ENCODE peak calls at places on chromosomes 12 and 14, in six cellular contexts. One of them, this sample, is unnamed.

GRCh38 chr12:23550753-23551152 is 398.7 kb downstream of the SOX5 start:
- DNase-seq in Panc1: no peak
- DNase-seq in GM06990: no peak
- DNase-seq in brain microvascular endothelial cell: no peak
- DNase-seq in CD8-positive, alpha-beta T cell: no peak
- DNase-seq in PC-3: no peak
- DNase-seq in this sample: no peak

GRCh38 chr12:26271889-26272492 is 76.6 kb downstream of the SSPN start:
- DNase-seq in Panc1: no peak
- DNase-seq in GM06990: peak; percentile 81
- DNase-seq in brain microvascular endothelial cell: peak; percentile 97
- DNase-seq in CD8-positive, alpha-beta T cell: no peak
- DNase-seq in PC-3: peak; percentile 68
- DNase-seq in this sample: peak; percentile 97

GRCh38 chr12:102806110-102806509 is 110.9 kb downstream of the PAH start:
- DNase-seq in Panc1: no peak
- DNase-seq in GM06990: no peak
- DNase-seq in brain microvascular endothelial cell: no peak
- DNase-seq in CD8-positive, alpha-beta T cell: no peak
- DNase-seq in PC-3: no peak
- DNase-seq in this sample: no peak

GRCh38 chr12:128613821-128614220 is 209.9 kb downstream of the SLC15A4 start:
- DNase-seq in Panc1: no peak
- DNase-seq in GM06990: no peak
- DNase-seq in brain microvascular endothelial cell: no peak
- DNase-seq in CD8-positive, alpha-beta T cell: no peak
- DNase-seq in PC-3: no peak
- DNase-seq in this sample: no peak

GRCh38 chr14:34461334-34462131 is 507 bp downstream of the SPTSSA start:
- DNase-seq in Panc1: no peak
- DNase-seq in GM06990: no peak
- DNase-seq in brain microvascular endothelial cell: peak; percentile 27
- DNase-seq in CD8-positive, alpha-beta T cell: no peak
- DNase-seq in PC-3: peak; percentile 56
- DNase-seq in this sample: peak; percentile 39

GRCh38 chr14:69771136-69771535 is 4.2 kb downstream of the SRSF5 start:
- DNase-seq in Panc1: no peak
- DNase-seq in GM06990: no peak
- DNase-seq in brain microvascular endothelial cell: no peak
- DNase-seq in CD8-positive, alpha-beta T cell: no peak
- DNase-seq in PC-3: no peak
- DNase-seq in this sample: no peak

GRCh38 chr12:58564721-58565120 is 355.6 kb downstream of the LRIG3 start:
- DNase-seq in Panc1: no peak
- DNase-seq in GM06990: no peak
- DNase-seq in brain microvascular endothelial cell: peak; percentile 20
- DNase-seq in CD8-positive, alpha-beta T cell: no peak
- DNase-seq in PC-3: peak; percentile 27
- DNase-seq in this sample: no peak

GRCh38 chr12:15584366-15585041 is 204.7 kb downstream of the EPS8 start:
- DNase-seq in Panc1: no peak
- DNase-seq in GM06990: no peak
- DNase-seq in brain microvascular endothelial cell: no peak
- DNase-seq in CD8-positive, alpha-beta T cell: no peak
- DNase-seq in PC-3: peak; percentile 56
- DNase-seq in this sample: peak; percentile 59

GRCh38 chr12:30694412-30694955 is 1.2 kb downstream of the IPO8 start:
- DNase-seq in Panc1: no peak
- DNase-seq in GM06990: peak; percentile 8
- DNase-seq in brain microvascular endothelial cell: no peak
- DNase-seq in CD8-positive, alpha-beta T cell: no peak
- DNase-seq in PC-3: peak; percentile 19
- DNase-seq in this sample: peak; percentile 46

GRCh38 chr14:65412881-65413738 is 580 bp downstream of the FUT8 start:
- DNase-seq in Panc1: no peak
- DNase-seq in GM06990: no peak
- DNase-seq in brain microvascular endothelial cell: peak; percentile 47
- DNase-seq in CD8-positive, alpha-beta T cell: peak; percentile 64
- DNase-seq in PC-3: peak; percentile 48
- DNase-seq in this sample: peak; percentile 36

GRCh38 chr12:1906579-1906978 is 11.9 kb downstream of the CACNA2D4 start:
- DNase-seq in Panc1: no peak
- DNase-seq in GM06990: no peak
- DNase-seq in brain microvascular endothelial cell: no peak
- DNase-seq in CD8-positive, alpha-beta T cell: no peak
- DNase-seq in PC-3: no peak
- DNase-seq in this sample: no peak

GRCh38 chr12:44550377-44550776 is 325.7 kb downstream of the NELL2 start:
- DNase-seq in Panc1: no peak
- DNase-seq in GM06990: no peak
- DNase-seq in brain microvascular endothelial cell: no peak
- DNase-seq in CD8-positive, alpha-beta T cell: no peak
- DNase-seq in PC-3: no peak
- DNase-seq in this sample: no peak

DNA sequence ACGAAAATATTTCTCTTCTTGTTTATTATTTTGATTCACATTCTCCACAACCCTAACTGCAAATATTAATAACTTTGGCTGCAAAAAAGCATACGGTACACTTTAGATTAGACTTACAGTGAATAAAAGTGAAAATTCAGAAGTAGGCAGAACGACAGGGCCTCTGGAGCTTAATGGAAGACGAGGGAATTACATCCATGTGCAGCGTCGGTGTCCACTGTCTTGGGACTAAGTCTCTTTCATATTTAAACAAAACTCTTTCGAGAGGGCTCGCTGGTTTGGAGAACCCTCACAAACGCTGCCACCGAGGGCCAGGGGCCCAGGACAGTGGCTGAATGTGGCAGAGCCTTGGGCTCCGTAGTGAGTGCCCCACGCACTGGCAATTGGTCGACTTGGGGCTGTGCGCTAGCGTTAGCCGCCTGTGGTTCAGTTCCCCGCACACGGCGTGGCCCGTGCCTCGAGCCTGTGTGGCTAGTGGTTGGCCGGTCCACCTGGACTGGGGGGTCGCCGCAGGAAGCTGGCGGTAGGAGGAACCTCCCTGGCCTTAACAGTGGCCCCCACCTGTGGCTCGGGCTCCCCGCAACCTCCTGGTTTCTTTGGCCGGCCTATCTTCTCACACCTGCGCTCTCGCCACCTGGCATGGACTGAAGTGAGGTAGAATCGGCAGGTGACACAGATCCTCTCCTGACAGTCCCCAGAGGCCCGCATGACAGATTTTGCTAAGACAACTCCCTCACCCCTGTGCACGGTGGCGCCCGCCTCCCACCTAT is 739 bp upstream of the PAX9 start:
- DNase-seq in Panc1: no peak
- DNase-seq in GM06990: no peak
- DNase-seq in brain microvascular endothelial cell: no peak
- DNase-seq in CD8-positive, alpha-beta T cell: no peak
- DNase-seq in PC-3: no peak
- DNase-seq in this sample: no peak
- H3K4me3 ChIP-seq in Panc1: peak overlapping the region; percentile 54
- H3K4me3 ChIP-seq in GM06990: no peak overlapping the region
- H3K4me3 ChIP-seq in brain microvascular endothelial cell: no peak overlapping the region
- H3K4me3 ChIP-seq in CD8-positive, alpha-beta T cell: no peak overlapping the region
- H3K4me3 ChIP-seq in PC-3: peak overlapping the region; percentile 89
- H3K4me3 ChIP-seq in this sample: peak overlapping the region; percentile 67

DNA sequence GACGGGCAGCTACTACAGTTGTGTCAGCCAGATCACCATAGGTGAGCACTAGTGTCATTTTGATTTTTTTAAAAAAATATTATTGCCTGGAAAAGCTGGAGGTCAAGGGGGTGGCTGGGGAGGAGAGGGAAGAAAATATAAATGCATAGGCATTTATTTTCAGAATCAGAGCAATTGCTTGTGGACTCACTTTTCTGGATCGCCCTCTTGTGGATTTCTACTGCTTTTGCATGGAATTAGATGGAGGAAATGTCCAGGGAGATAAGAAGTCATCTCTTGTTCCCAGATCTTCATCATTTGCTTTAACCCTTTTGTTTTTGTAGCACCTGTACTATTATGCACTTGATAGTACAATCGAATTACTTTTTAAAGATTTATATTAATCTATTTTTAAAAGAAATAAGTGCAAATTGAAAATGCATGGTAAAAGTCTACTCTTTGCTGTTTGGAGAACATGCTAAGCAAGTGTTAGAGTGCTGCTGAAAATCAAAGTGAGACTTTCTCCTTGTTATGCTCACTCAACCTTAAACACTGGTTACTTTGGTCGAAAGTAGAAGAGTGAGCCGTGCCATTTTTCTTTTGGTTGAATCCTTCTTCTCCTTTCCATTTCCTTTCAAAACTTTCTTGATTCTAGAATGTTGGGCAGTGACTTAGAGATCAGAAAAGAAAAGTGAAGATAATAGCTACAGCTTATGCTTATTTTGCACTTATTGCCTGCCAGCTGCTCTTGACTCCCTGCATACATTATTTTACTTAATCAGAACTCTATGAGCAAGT is 60.6 kb upstream of the ANO4 start:
- DNase-seq in Panc1: no peak
- DNase-seq in GM06990: no peak
- DNase-seq in brain microvascular endothelial cell: no peak
- DNase-seq in CD8-positive, alpha-beta T cell: no peak
- DNase-seq in PC-3: peak; percentile 55
- DNase-seq in this sample: peak; percentile 44
- TF ChIP-seq CTCF in Panc1: peak; percentile 75
- TF ChIP-seq CTCF in GM06990: no peak
- TF ChIP-seq CTCF in brain microvascular endothelial cell: peak; percentile 73
- TF ChIP-seq CTCF in CD8-positive, alpha-beta T cell: no peak
- TF ChIP-seq CTCF in PC-3: peak; percentile 65
- TF ChIP-seq CTCF in this sample: peak; percentile 56

DNA sequence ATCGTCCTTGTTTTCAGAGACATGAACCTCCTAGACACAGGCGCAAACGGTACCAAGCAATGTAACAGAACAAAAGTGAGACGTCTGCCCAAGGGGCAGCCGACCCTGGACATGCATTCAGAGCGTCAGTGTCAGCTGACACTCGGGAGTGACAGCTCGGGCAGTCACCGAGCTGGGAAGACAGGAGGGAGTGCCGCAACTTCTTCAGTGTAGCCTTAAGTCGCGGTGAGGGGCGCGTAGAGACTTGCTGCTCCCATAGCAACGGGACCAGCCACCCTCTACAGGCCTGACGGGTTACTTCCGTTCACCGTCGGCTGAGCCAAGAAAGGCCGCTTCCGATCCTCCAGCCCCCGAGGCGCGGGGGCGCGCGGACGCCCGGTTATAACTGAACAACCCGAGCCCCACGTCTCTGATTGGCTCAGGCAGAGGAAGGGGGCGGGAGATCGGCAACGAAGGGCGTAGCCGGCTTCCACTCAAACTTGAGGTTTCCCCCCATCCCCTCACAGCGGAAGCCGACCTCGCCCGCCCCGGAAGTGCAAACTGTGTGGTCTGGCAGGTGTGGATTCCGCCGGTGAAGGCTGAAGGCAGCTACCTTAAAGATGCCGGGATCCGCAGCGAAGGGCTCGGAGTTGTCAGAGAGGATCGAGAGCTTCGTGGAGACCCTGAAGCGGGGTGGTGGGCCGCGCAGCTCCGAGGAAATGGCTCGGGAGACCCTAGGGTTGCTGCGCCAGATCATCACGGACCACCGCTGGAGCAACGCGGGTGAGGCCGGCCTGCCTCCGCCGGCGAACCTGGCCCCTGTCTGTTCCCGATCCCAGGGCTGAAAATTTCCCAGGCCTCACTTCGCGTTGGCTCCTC is at the start of gene EIF2B2:
- DNase-seq in Panc1: peak; percentile 86
- DNase-seq in GM06990: peak; percentile 100
- DNase-seq in brain microvascular endothelial cell: peak; percentile 97
- DNase-seq in CD8-positive, alpha-beta T cell: peak; percentile 99
- DNase-seq in PC-3: peak; percentile 97
- DNase-seq in this sample: peak; percentile 97
- H3K27me3 ChIP-seq in Panc1: no peaks in the 10 kb centered on the region
- H3K27me3 ChIP-seq in GM06990: no peaks in the 10 kb centered on the region
- H3K27me3 ChIP-seq in brain microvascular endothelial cell: no peaks in the 10 kb centered on the region
- H3K27me3 ChIP-seq in CD8-positive, alpha-beta T cell: no peaks in the 10 kb centered on the region
- H3K27me3 ChIP-seq in PC-3: no peaks in the 10 kb centered on the region
- H3K27me3 ChIP-seq in this sample: no peaks in the 10 kb centered on the region

GRCh38 chr14:100225169-100225568 is 13.8 kb upstream of the YY1 start:
- DNase-seq in Panc1: no peak
- DNase-seq in GM06990: no peak
- DNase-seq in brain microvascular endothelial cell: no peak
- DNase-seq in CD8-positive, alpha-beta T cell: no peak
- DNase-seq in PC-3: no peak
- DNase-seq in this sample: no peak

GRCh38 chr14:100223332-100224171 is 15.4 kb upstream of the YY1 start:
- DNase-seq in Panc1: no peak
- DNase-seq in GM06990: no peak
- DNase-seq in brain microvascular endothelial cell: no peak
- DNase-seq in CD8-positive, alpha-beta T cell: no peak
- DNase-seq in PC-3: no peak
- DNase-seq in this sample: peak; percentile 78

GRCh38 chr14:100221419-100222218 is 17.3 kb upstream of the YY1 start:
- DNase-seq in Panc1: no peak
- DNase-seq in GM06990: peak; percentile 46
- DNase-seq in brain microvascular endothelial cell: peak; percentile 66
- DNase-seq in CD8-positive, alpha-beta T cell: peak; percentile 80
- DNase-seq in PC-3: peak; percentile 55
- DNase-seq in this sample: peak; percentile 39

GRCh38 chr14:100224229-100224628 is 14.7 kb upstream of the YY1 start:
- DNase-seq in Panc1: no peak
- DNase-seq in GM06990: no peak
- DNase-seq in brain microvascular endothelial cell: no peak
- DNase-seq in CD8-positive, alpha-beta T cell: no peak
- DNase-seq in PC-3: no peak
- DNase-seq in this sample: no peak

GRCh38 chr14:100222219-100223093 is 16.5 kb upstream of the YY1 start:
- DNase-seq in Panc1: no peak
- DNase-seq in GM06990: no peak
- DNase-seq in brain microvascular endothelial cell: no peak
- DNase-seq in CD8-positive, alpha-beta T cell: no peak
- DNase-seq in PC-3: no peak
- DNase-seq in this sample: no peak
- H3K4me3 ChIP-seq in Panc1: peak overlapping the region; percentile 45
- H3K4me3 ChIP-seq in GM06990: peak overlapping the region; percentile 70
- H3K4me3 ChIP-seq in brain microvascular endothelial cell: peak overlapping the region; percentile 62
- H3K4me3 ChIP-seq in CD8-positive, alpha-beta T cell: peak overlapping the region; percentile 95
- H3K4me3 ChIP-seq in PC-3: peak overlapping the region; percentile 58
- H3K4me3 ChIP-seq in this sample: no peak overlapping the region

This sample was measured in bronchial epithelial cell.